ENCODE peak calls at places on chromosomes 3 and 15, in six cellular contexts. G is activated naive CD4-positive, alpha-beta T cell treated with Interleukin-2 at 50 U/mL for 16 hours; U is posterior vena cava; X is pancreas; C is LoVo; T is fibroblast of villous mesenchyme. S is an unnamed sample.

GRCh38 chr15:85879334-85880163 is 84.8 kb upstream of the KLHL25 start:
- DNase-seq in U (no peak), T (no peak), C (peak; percentile 46), X (no peak), G (no peak), S (peak; percentile 37)

GRCh38 chr15:33458421-33458820 is 147.7 kb downstream of the RYR3 start:
- DNase-seq in G (no peak), X (no peak), T (no peak), C (no peak), U (no peak), S (no peak)

GRCh38 chr15:57631386-57632110 is 39.8 kb downstream of the MYZAP start:
- DNase-seq in C (no peak), T (no peak), U (no peak), G (no peak), X (peak; percentile 38), S (no peak)

GRCh38 chr3:59320080-59320479 is 270.3 kb upstream of the CFAP20DC start:
- DNase-seq in C (no peak), T (no peak), X (no peak), U (no peak), G (no peak), S (no peak)

GRCh38 chr15:92733090-92733933 is 77.7 kb upstream of the FAM174B start:
- DNase-seq in C (no peak), U (no peak), T (no peak), X (no peak), G (no peak), S (no peak)

GRCh38 chr3:70990190-70990589 is 593.3 kb downstream of the FOXP1 start:
- DNase-seq in X (no peak), G (no peak), U (no peak), T (no peak), C (no peak), S (no peak)

GRCh38 chr3:99176169-99176964 is 274.9 kb upstream of the DCBLD2 start:
- DNase-seq in G (no peak), X (no peak), U (no peak), C (no peak), T (peak; percentile 72), S (no peak)

GRCh38 chr3:189563841-189564563 is 67.2 kb upstream of the TP63 start:
- DNase-seq in T (peak; percentile 56), C (peak; percentile 48), X (no peak), G (peak; percentile 13), U (no peak), S (no peak)

GRCh38 chr3:71066356-71066755 is 517.2 kb downstream of the FOXP1 start:
- DNase-seq in T (no peak), C (no peak), G (peak; percentile 40), X (peak; percentile 23), U (no peak), S (no peak)

GRCh38 chr15:101538177-101538576 is 48.7 kb upstream of the PCSK6 start:
- DNase-seq in X (no peak), C (no peak), U (no peak), G (no peak), T (no peak), S (no peak)

GRCh38 chr3:108661699-108662098 is 72.2 kb downstream of the DZIP3 start:
- DNase-seq in T (no peak), X (no peak), C (no peak), G (no peak), U (no peak), S (no peak)

GRCh38 chr3:43013743-43014155 is 34.6 kb downstream of the GASK1A start:
- DNase-seq in C (no peak), T (no peak), X (no peak), G (no peak), U (no peak), S (no peak)

GRCh38 chr3:97235179-97235578 is 420.8 kb downstream of the EPHA6 start:
- DNase-seq in C (no peak), U (no peak), T (no peak), X (no peak), G (no peak), S (no peak)

GRCh38 chr3:120469440-120470415 is 18.9 kb upstream of the FSTL1 start:
- DNase-seq in U (no peak), X (no peak), C (peak; percentile 86), T (no peak), G (no peak), S (peak; percentile 70)

GRCh38 chr3:183131735-183132134 is 30.8 kb downstream of the LAMP3 start:
- DNase-seq in C (no peak), G (no peak), X (no peak), U (no peak), T (no peak), S (no peak)

GRCh38 chr15:84826369-84826823 is 9.2 kb downstream of the ALPK3 start:
- DNase-seq in U (no peak), C (no peak), G (no peak), T (no peak), X (peak; percentile 68), S (peak; percentile 83)

GRCh38 chr15:99440551-99441426 is 125.0 kb upstream of the MEF2A start:
- DNase-seq in C (no peak), X (no peak), G (no peak), T (no peak), U (peak; percentile 71), S (peak; percentile 16)

GRCh38 chr3:4245671-4246070 is 57.5 kb upstream of the SETMAR start:
- DNase-seq in T (no peak), C (no peak), G (no peak), U (no peak), X (no peak), S (peak; percentile 64)

GRCh38 chr3:188341501-188341900 is 187.5 kb downstream of the LPP start:
- DNase-seq in G (no peak), T (no peak), C (no peak), U (no peak), X (no peak), S (no peak)

GRCh38 chr3:24493951-24494615 is 567 bp downstream of the THRB start:
- DNase-seq in X (peak; percentile 71), G (no peak), C (peak; percentile 54), T (peak; percentile 30), U (peak; percentile 93), S (peak; percentile 57)

GRCh38 chr3:77326586-77326985 is 286.7 kb downstream of the ROBO2 start:
- DNase-seq in U (no peak), T (no peak), G (no peak), C (no peak), X (no peak), S (no peak)

GRCh38 chr3:18744472-18744871 is 319.3 kb upstream of the SATB1 start:
- DNase-seq in G (no peak), C (no peak), X (no peak), T (no peak), U (no peak), S (no peak)

GRCh38 chr3:71090207-71090606 is 493.3 kb downstream of the FOXP1 start:
- DNase-seq in G (no peak), X (no peak), C (no peak), T (no peak), U (no peak), S (no peak)

GRCh38 chr3:134066539-134067310 is 37.0 kb upstream of the SLCO2A1 start:
- DNase-seq in X (no peak), G (no peak), U (no peak), C (no peak), T (no peak), S (no peak)

GRCh38 chr15:84598250-84598649 is 2.6 kb upstream of the ZSCAN2 start:
- DNase-seq in X (no peak), G (no peak), T (no peak), U (no peak), C (no peak), S (no peak)

GRCh38 chr3:37743974-37744373 is 117.7 kb upstream of the CTDSPL start:
- DNase-seq in G (no peak), U (no peak), X (no peak), T (no peak), C (no peak), S (no peak)

GRCh38 chr3:34185301-34185700 is 386.9 kb downstream of the PDCD6IP start:
- DNase-seq in G (no peak), T (no peak), X (no peak), C (no peak), U (no peak), S (no peak)

GRCh38 chr3:65619391-65620298 is 419.1 kb downstream of the MAGI1 start:
- DNase-seq in T (peak; percentile 35), C (no peak), G (no peak), X (no peak), U (no peak), S (no peak)

GRCh38 chr3:196422976-196423781 is 9.0 kb downstream of the UBXN7 start:
- DNase-seq in C (no peak), G (no peak), U (no peak), T (peak; percentile 13), X (peak; percentile 71), S (no peak)

GRCh38 chr3:2099028-2099671 is 484 bp downstream of the CNTN4 start:
- DNase-seq in X (peak; percentile 21), G (no peak), C (no peak), U (peak; percentile 81), T (no peak), S (peak; percentile 53)

GRCh38 chr15:66739287-66739686 is 37.3 kb downstream of the SMAD6 start:
- DNase-seq in X (no peak), C (no peak), U (peak; percentile 50), G (no peak), T (no peak), S (no peak)

GRCh38 chr3:57017481-57017880 is 43.0 kb upstream of the SPATA12 start:
- DNase-seq in T (no peak), X (no peak), C (no peak), G (no peak), U (peak; percentile 75), S (no peak)

GRCh38 chr3:169658311-169658931 is 5.1 kb downstream of the MECOM start:
- DNase-seq in C (no peak), T (no peak), X (peak; percentile 58), U (peak; percentile 80), G (no peak), S (peak; percentile 45)